ENCODE peak calls at places on chromosomes 2 and 18, in eight cellular contexts. L, J, H, U, I, W, K and Q are unnamed samples.

GRCh38 chr2:152491139-152491472 is 156.1 kb downstream of the FMNL2 start:
- DNase-seq in I (peak; percentile 34), K (no peak), U (peak; percentile 35), H (no peak), L (no peak), J (peak; percentile 78), W (peak; percentile 60), Q (no peak)

GRCh38 chr2:129518937-129519336 is 460.5 kb upstream of the RAB6C start:
- DNase-seq in K (no peak), H (no peak), U (no peak), J (no peak), L (no peak), W (no peak), I (no peak), Q (no peak)

GRCh38 chr2:185934232-185934631 is 195.6 kb downstream of the FSIP2 start:
- DNase-seq in K (peak; percentile 7), W (no peak), L (no peak), J (no peak), I (no peak), U (no peak), H (no peak), Q (no peak)

GRCh38 chr18:58310517-58310916 is 266.5 kb downstream of the NEDD4L start:
- DNase-seq in L (no peak), K (no peak), H (peak; percentile 56), U (no peak), W (no peak), I (no peak), J (no peak), Q (no peak)

GRCh38 chr2:205474746-205475145 is 207.6 kb upstream of the NRP2 start:
- DNase-seq in J (no peak), L (no peak), I (no peak), H (peak; percentile 67), K (no peak), W (no peak), U (no peak), Q (no peak)

GRCh38 chr2:19068206-19068605 is 290.2 kb downstream of the OSR1 start:
- DNase-seq in K (no peak), J (no peak), H (no peak), L (no peak), I (no peak), W (no peak), U (no peak), Q (no peak)

GRCh38 chr2:20012282-20013060 is at the start of gene MATN3:
- DNase-seq in L (peak; percentile 68), K (no peak), U (peak; percentile 18), W (peak; percentile 31), H (peak; percentile 32), I (peak; percentile 94), J (no peak), Q (no peak)

GRCh38 chr18:64073956-64074355 is 74.9 kb downstream of the LINC00305 start:
- DNase-seq in U (no peak), W (no peak), L (no peak), K (no peak), H (no peak), I (no peak), J (no peak), Q (no peak)

GRCh38 chr2:128423788-128424165 is 105.1 kb upstream of the HS6ST1 start:
- DNase-seq in W (no peak), K (no peak), L (peak; percentile 8), I (no peak), H (no peak), U (peak; percentile 4), J (no peak), Q (no peak)

GRCh38 chr2:187514930-187515329 is 39.3 kb downstream of the TFPI start:
- DNase-seq in I (no peak), L (no peak), W (no peak), U (no peak), J (no peak), H (no peak), K (no peak), Q (no peak)
- TF ChIP-seq CTCF in I (no peak), L (no peak), W (no peak), U (no peak), J (no peak), H (no peak), K (no peak), Q (no peak)

GRCh38 chr18:37254973-37255372 is 310.6 kb downstream of the CELF4 start:
- DNase-seq in I (no peak), U (no peak), J (no peak), L (no peak), H (no peak), W (no peak), K (no peak), Q (no peak)

GRCh38 chr18:37254256-37254880 is 311.2 kb downstream of the CELF4 start:
- DNase-seq in W (no peak), K (no peak), H (no peak), L (no peak), U (no peak), J (no peak), I (no peak), Q (no peak)

GRCh38 chr18:37252342-37252741 is 313.3 kb downstream of the CELF4 start:
- DNase-seq in I (no peak), U (no peak), J (peak; percentile 17), H (no peak), W (no peak), K (no peak), L (no peak), Q (no peak)

GRCh38 chr18:37252854-37253396 is 312.7 kb downstream of the CELF4 start:
- DNase-seq in W (no peak), H (no peak), J (no peak), U (no peak), I (no peak), K (no peak), L (no peak), Q (no peak)

DNA sequence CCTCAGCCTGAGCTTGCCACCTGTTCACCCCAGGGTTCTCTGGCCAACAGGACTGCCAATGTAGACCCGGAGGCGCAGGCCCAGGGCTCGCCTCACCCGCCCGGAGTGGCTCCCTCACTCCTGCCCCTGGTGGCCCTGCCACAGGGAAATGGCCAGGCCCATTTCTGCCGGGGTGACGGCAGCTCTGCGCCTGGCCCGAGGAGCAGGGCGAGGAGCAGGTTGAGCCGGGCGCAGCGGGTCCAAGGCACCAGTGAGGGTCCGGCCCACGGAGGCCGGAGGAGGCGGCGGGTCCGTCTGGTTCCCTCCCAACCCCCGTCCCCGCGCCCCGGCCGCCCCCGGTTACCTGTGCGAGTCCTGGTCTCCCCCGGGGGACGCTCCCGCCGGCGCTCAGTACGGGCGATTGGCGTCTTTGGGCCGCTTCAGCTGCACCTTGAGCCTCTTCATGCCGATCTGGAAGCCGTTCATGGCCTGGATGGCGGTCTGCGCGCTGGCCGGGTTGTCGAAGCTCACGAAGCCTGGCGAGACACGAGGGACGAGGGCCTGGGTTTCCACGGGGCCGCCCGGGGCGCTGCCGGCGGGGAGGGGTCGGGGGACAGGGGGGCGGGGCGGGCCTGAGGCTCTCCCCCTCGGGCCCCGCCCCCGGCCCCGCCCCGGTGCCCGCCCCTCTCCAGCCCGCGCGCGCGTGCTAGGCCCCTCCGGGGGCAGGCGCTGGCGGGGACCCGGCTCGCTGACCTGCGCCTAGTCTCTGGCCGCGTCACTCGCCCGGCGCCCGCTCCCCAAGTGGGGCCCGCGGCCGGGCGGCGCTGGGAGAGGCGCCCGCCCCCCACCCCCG is 312.0 kb downstream of the CELF4 start:
- DNase-seq in H (no peak), W (no peak), K (peak; percentile 55), L (peak; percentile 72), U (no peak), J (no peak), I (peak; percentile 89), Q (no peak)
- TF ChIP-seq CTCF in H (no peak), W (no peak), K (no peak), L (peak; percentile 49), U (no peak), J (no peak), I (peak; percentile 31), Q (no peak)

DNA sequence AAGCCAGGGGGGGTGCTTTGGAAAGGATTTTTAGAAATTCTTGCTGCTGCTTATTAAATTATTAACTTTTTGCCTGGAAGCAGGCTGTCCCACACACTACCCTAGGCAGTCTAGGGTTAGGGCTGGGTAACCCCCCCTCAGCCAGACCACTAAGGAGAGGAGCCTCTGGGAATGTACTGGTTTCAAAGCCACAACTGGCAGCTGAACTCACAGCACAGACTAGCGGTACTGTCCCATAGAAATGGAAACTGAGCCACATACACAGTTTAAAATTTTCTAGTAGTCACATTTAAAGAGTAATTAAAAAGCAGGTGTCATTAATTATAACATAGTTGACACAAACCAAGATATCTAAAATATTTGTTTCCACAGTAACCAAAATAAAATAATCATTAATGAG is 50.1 kb downstream of the SPRED2 start:
- DNase-seq in H (peak; percentile 44), W (no peak), J (no peak), L (no peak), I (no peak), U (no peak), K (no peak), Q (no peak)
- TF ChIP-seq CTCF in H (no peak), W (no peak), J (no peak), L (no peak), I (no peak), U (no peak), K (no peak), Q (no peak)

GRCh38 chr2:71602581-71602980 is 149.2 kb downstream of the DYSF start:
- DNase-seq in I (no peak), K (no peak), J (peak; percentile 42), U (no peak), W (no peak), L (peak; percentile 10), H (no peak), Q (no peak)

GRCh38 chr2:71605173-71605641 is 151.8 kb downstream of the DYSF start:
- DNase-seq in I (peak; percentile 23), H (no peak), J (peak; percentile 53), U (peak; percentile 6), L (peak; percentile 18), W (peak; percentile 10), K (no peak), Q (no peak)

GRCh38 chr2:71603311-71603794 is 150.0 kb downstream of the DYSF start:
- DNase-seq in I (no peak), J (peak; percentile 61), K (no peak), U (no peak), H (no peak), L (peak; percentile 23), W (peak; percentile 19), Q (no peak)

GRCh38 chr2:71604709-71605085 is 151.3 kb downstream of the DYSF start:
- DNase-seq in J (peak; percentile 39), W (peak; percentile 8), K (no peak), I (no peak), H (no peak), U (peak; percentile 5), L (peak; percentile 25), Q (no peak)

DNA sequence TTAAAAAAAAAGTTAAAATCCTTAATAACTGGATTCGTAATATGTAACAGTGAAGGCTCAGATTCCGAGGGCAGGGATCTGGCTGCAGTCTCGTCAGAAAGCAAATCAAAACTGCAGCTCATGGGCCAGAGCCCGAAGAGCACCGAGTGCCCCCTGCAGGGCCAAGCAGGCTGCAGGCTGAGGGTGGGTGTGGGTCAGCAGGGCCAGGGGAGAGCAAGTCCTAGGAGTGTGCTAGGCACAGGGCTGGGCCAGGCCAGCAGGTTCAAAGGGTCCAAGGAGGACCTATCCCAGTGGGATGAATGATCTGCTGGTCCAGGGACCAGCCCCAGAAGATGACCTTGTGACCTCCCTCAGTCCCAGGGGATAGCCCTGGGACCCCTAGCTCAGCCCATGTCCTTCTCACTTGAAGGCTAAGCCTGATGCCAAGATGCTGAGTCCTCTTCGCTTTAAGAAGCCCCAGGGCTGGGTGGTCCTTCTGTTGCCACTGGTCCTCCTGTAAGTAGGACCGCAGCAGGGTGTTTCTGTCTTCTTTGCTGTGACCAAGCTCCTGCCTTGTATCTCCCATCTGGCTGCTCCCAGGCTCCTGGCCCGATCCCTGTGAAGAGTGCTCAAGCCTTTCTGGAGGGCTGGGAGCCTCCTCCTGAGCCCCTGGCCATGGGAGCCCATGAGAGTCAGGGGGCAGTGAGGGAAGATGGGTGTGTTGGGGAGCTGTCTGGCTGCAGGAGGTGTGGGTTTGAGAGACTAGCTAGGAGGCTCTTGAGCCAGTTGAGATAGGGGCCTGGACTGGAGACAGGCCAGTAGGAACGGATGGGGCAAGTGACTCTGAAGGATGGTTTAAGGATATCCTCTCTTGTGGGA is 150.7 kb downstream of the DYSF start:
- DNase-seq in I (no peak), U (peak; percentile 8), K (no peak), L (peak; percentile 27), H (no peak), W (peak; percentile 12), J (peak; percentile 54), Q (no peak)
- TF ChIP-seq CTCF in I (no peak), U (no peak), K (no peak), L (no peak), H (no peak), W (no peak), J (no peak), Q (no peak)